ENCODE peak calls at places on chromosomes 11 and 22, in eight cellular contexts. Z is psoas muscle, X is IMR-90, U is PC-3, S is HCT116, G is cardiac muscle cell, I is esophagus squamous epithelium, E is sigmoid colon. F is an unnamed sample. For H3K4me1, the result is how much of the 10 kb centered on the place peaks cover.

GRCh38 chr11:71193431-71193830 is 58.9 kb downstream of the SHANK2 start:
- DNase-seq in E (no peak), S (no peak), I (no peak), G (no peak), U (no peak), X (no peak), Z (no peak), F (no peak)

GRCh38 chr11:86477495-86478155 is 102.9 kb downstream of the CCDC81 start:
- DNase-seq in G (peak), X (peak), U (peak), E (no peak), S (no peak), Z (no peak), I (no peak), F (no peak)

GRCh38 chr11:123640677-123641494 is 13.5 kb downstream of the SCN3B start:
- DNase-seq in X (peak), S (no peak), U (peak), I (no peak), E (no peak), Z (peak), G (peak), F (peak)

GRCh38 chr11:118883368-118884071 is at the start of gene CXCR5:
- DNase-seq in X (peak), G (no peak), U (no peak), I (no peak), Z (no peak), S (no peak), E (no peak), F (no peak)

GRCh38 chr22:45221201-45221600 is 19.5 kb downstream of the KIAA0930 start:
- DNase-seq in I (no peak), U (no peak), E (no peak), X (no peak), S (no peak), G (no peak), Z (no peak), F (no peak)

GRCh38 chr11:100876826-100877545 is 189.9 kb downstream of the ARHGAP42 start:
- DNase-seq in Z (no peak), X (peak), I (no peak), U (peak), G (peak), E (no peak), S (no peak), F (no peak)

GRCh38 chr11:95245038-95245437 is 14.0 kb upstream of the SESN3 start:
- DNase-seq in Z (no peak), E (no peak), G (peak), U (peak), S (no peak), I (no peak), X (peak), F (no peak)

GRCh38 chr11:62104816-62105610 is 18.8 kb upstream of the INCENP start:
- DNase-seq in U (no peak), X (peak), Z (no peak), G (peak), E (no peak), I (no peak), S (no peak), F (no peak)

GRCh38 chr22:46674367-46674781 is 54.2 kb downstream of the GRAMD4 start:
- DNase-seq in I (peak), E (peak), X (no peak), Z (peak), U (no peak), S (no peak), G (no peak), F (peak)

GRCh38 chr22:24190566-24191208 is 9.4 kb downstream of the SUSD2 start:
- DNase-seq in G (no peak), S (no peak), E (peak), I (no peak), X (no peak), U (no peak), Z (peak), F (no peak)

GRCh38 chr22:26174280-26174679 is 5.0 kb downstream of the SEZ6L start:
- DNase-seq in E (no peak), I (no peak), G (no peak), S (no peak), U (peak), X (no peak), Z (no peak), F (no peak)

GRCh38 chr22:20001082-20001638 is 15.5 kb downstream of the ARVCF start:
- DNase-seq in I (no peak), Z (peak), X (peak), G (no peak), U (no peak), S (no peak), E (no peak), F (peak)

GRCh38 chr11:75151346-75152047 is 590 bp downstream of the SLCO2B1 start:
- DNase-seq in U (no peak), S (no peak), E (no peak), G (no peak), I (no peak), X (no peak), Z (no peak), F (no peak)

GRCh38 chr22:21624120-21624879 is 5.5 kb downstream of the YDJC start:
- DNase-seq in U (peak), E (no peak), Z (peak), S (no peak), I (no peak), X (peak), G (peak), F (no peak)

GRCh38 chr11:115334932-115335788 is 169.1 kb downstream of the CADM1 start:
- DNase-seq in Z (no peak), I (no peak), E (no peak), X (peak), G (peak), S (no peak), U (peak), F (no peak)

GRCh38 chr11:45671246-45672171 is 6.1 kb upstream of the CHST1 start:
- DNase-seq in S (no peak), I (no peak), E (peak), Z (no peak), X (no peak), U (no peak), G (no peak), F (no peak)

GRCh38 chr22:24437820-24438328 is 10.5 kb downstream of the ADORA2A start:
- DNase-seq in U (peak), X (no peak), G (no peak), S (no peak), E (no peak), Z (no peak), I (no peak), F (no peak)

GRCh38 chr11:35893796-35894475 is 49.9 kb upstream of the LDLRAD3 start:
- DNase-seq in G (peak), S (no peak), X (peak), U (peak), I (no peak), Z (peak), E (no peak), F (no peak)

GRCh38 chr11:69245041-69245440 is 48.9 kb upstream of the MYEOV start:
- DNase-seq in U (no peak), Z (no peak), S (no peak), I (no peak), E (peak), G (no peak), X (no peak), F (no peak)

GRCh38 chr11:26993965-26994446 is at the start of gene FIBIN:
- DNase-seq in E (peak), G (peak), S (no peak), Z (peak), X (peak), I (no peak), U (no peak), F (peak)

GRCh38 chr22:37971475-37972434 is 12.6 kb downstream of the SOX10 start:
- DNase-seq in G (no peak), X (no peak), E (no peak), I (no peak), S (no peak), Z (no peak), U (no peak), F (no peak)

GRCh38 chr11:128420943-128421342 is 166.4 kb downstream of the ETS1 start:
- DNase-seq in X (peak), Z (no peak), E (no peak), I (no peak), G (peak), S (no peak), U (no peak), F (no peak)

GRCh38 chr11:129814244-129814992 is 1.2 kb upstream of the TMEM45B start:
- DNase-seq in G (no peak), U (no peak), S (no peak), E (no peak), I (no peak), X (no peak), Z (no peak), F (no peak)

GRCh38 chr11:67053896-67054850 is 2.5 kb upstream of the RHOD start:
- DNase-seq in S (no peak), I (no peak), G (peak), Z (peak), U (peak), X (peak), E (no peak), F (peak)

GRCh38 chr11:64804346-64805210 is 1.6 kb upstream of the MAP4K2 start:
- DNase-seq in U (no peak), Z (no peak), X (no peak), G (no peak), I (no peak), E (peak), S (no peak), F (no peak)
- H3K4me3 ChIP-seq in U (peak), Z (peak), X (no peak), G (no peak), I (no peak), E (no peak), S (no peak), F (no peak)

GRCh38 chr11:9692696-9693095 is 28.8 kb downstream of the SWAP70 start:
- DNase-seq in X (no peak), I (no peak), Z (no peak), U (no peak), E (no peak), S (no peak), G (no peak), F (no peak)

GRCh38 chr11:9693801-9694553 is 30.1 kb downstream of the SWAP70 start:
- DNase-seq in E (no peak), G (no peak), X (no peak), Z (no peak), S (no peak), U (no peak), I (no peak), F (no peak)

GRCh38 chr11:9701799-9702198 is 37.9 kb downstream of the SWAP70 start:
- DNase-seq in E (no peak), S (no peak), G (no peak), Z (no peak), I (no peak), U (no peak), X (no peak), F (no peak)

GRCh38 chr11:9700105-9700801 is 36.4 kb downstream of the SWAP70 start:
- DNase-seq in I (no peak), Z (no peak), S (no peak), U (no peak), G (no peak), X (no peak), E (no peak), F (no peak)

DNA sequence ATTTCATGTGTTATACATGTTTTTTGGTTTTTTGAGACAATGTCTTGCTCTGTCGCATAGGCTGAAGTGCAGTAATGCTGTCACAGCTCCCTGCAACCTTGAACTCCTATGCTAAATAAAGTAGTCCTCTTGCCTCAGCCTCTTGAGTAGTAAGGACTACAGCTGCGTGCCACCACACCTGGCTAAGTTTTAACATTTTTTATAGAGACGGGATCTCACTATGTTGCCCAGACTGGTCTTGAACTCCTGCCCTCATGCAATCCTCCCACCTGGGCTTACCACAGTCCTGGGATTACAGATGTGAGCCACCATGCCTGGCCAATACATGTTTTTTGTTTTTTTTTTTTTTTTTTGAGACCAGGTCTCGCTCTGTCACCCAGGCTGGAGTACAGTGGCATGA is 33.9 kb downstream of the SWAP70 start:
- DNase-seq in S (no peak), G (no peak), X (no peak), E (no peak), U (no peak), I (no peak), Z (no peak), F (no peak)
- H3K4me1 ChIP-seq in S (under half), G (under half), X (under half), E (under half), U (under half), I (under half), Z (under half), F (under half)

GRCh38 chr11:612201-612960 is 3.4 kb downstream of the IRF7 start:
- DNase-seq in U (peak), I (no peak), G (no peak), X (peak), Z (peak), S (peak), E (no peak), F (no peak)
- TF ChIP-seq CTCF in U (peak), I (no peak), G (peak), X (peak), Z (peak), S (peak), E (no peak), F (no peak)

GRCh38 chr11:31817054-31817620 is 6.0 kb upstream of the PAX6 start:
- DNase-seq in U (no peak), S (no peak), G (no peak), E (peak), I (no peak), X (no peak), Z (no peak), F (no peak)
- H3K4me3 ChIP-seq in U (no peak), S (peak), G (no peak), E (no peak), I (peak), X (no peak), Z (peak), F (peak)

GRCh38 chr11:134604886-134605285 is 192.8 kb upstream of the B3GAT1 start:
- DNase-seq in U (no peak), Z (no peak), S (no peak), G (no peak), E (no peak), X (no peak), I (no peak), F (no peak)
- H3K4me1 ChIP-seq in U (under half), Z (under half), S (under half), G (under half), E (under half), X (under half), I (under half), F (under half)

DNA sequence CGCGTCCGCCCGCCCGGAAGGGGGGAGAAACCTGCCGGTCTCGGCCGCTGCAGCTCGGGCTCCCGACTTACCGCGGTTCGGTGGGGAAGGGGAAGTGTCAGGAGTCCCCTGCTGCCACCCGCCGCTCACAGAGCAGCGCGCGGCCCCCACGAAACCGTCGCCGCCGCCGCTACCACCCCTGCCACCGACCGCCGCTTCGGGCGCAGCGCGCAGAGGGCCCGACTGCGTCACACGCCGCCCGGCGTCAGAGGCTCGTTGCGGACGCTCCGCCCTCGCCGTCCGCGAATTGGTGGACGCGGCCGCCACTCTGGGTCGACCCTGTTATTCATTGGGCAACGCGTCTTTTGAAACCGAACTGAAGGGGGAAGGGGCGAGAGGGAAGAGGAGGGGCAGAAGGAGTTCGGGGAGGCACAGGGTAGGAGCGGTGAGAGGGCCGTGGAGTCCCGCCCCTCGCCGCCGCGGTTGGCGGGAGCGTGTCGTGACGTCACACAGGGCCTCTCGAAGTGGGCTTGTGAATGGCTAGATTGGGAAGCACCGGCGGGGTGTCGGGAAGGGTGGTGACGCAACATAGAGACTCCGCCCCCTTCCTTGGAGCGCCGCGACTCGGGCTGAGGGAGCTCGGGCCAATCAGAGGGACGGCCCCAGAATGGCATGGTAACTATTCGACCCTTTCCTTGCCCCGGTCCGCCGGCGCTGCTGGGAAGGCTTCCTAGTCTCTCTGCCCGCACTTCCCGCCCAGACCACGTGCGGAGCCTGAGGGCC is at the start of gene NUP98:
- DNase-seq in S (peak), U (peak), X (peak), I (peak), Z (peak), E (peak), G (peak), F (peak)
- TF ChIP-seq CTCF in S (no peak), U (no peak), X (no peak), I (no peak), Z (no peak), E (no peak), G (no peak), F (no peak)

F was measured in heart right ventricle.